ENCODE peak calls at places on chromosomes 2 and 18, in nine cellular contexts. One of them, this sample, is unnamed.

GRCh38 chr2:233142355-233142897 is 82.3 kb downstream of the INPP5D start:
- DNase-seq in fibroblast of the aortic adventitia: no peak
- DNase-seq in endothelial cell of umbilical vein: no peak
- DNase-seq in heart right ventricle: no peak
- DNase-seq in AG10803: no peak
- DNase-seq in cardiac muscle cell: no peak
- DNase-seq in uterus: no peak
- DNase-seq in hepatocyte: no peak
- DNase-seq in fibroblast of pulmonary artery: no peak
- DNase-seq in this sample: peak

GRCh38 chr2:234415706-234416105 is 81.2 kb downstream of the ARL4C start:
- DNase-seq in fibroblast of the aortic adventitia: no peak
- DNase-seq in endothelial cell of umbilical vein: no peak
- DNase-seq in heart right ventricle: no peak
- DNase-seq in AG10803: no peak
- DNase-seq in cardiac muscle cell: no peak
- DNase-seq in uterus: no peak
- DNase-seq in hepatocyte: no peak
- DNase-seq in fibroblast of pulmonary artery: no peak
- DNase-seq in this sample: no peak

GRCh38 chr2:1887915-1888314 is 143.6 kb upstream of the PXDN start:
- DNase-seq in fibroblast of the aortic adventitia: no peak
- DNase-seq in endothelial cell of umbilical vein: no peak
- DNase-seq in heart right ventricle: no peak
- DNase-seq in AG10803: peak
- DNase-seq in cardiac muscle cell: peak
- DNase-seq in uterus: no peak
- DNase-seq in hepatocyte: no peak
- DNase-seq in fibroblast of pulmonary artery: peak
- DNase-seq in this sample: no peak

GRCh38 chr2:199466704-199467461 is 9.1 kb upstream of the SATB2 start:
- DNase-seq in fibroblast of the aortic adventitia: no peak
- DNase-seq in endothelial cell of umbilical vein: no peak
- DNase-seq in heart right ventricle: no peak
- DNase-seq in AG10803: no peak
- DNase-seq in cardiac muscle cell: no peak
- DNase-seq in uterus: no peak
- DNase-seq in hepatocyte: no peak
- DNase-seq in fibroblast of pulmonary artery: no peak
- DNase-seq in this sample: peak

GRCh38 chr2:154614906-154615305 is 83.6 kb upstream of the KCNJ3 start:
- DNase-seq in fibroblast of the aortic adventitia: no peak
- DNase-seq in endothelial cell of umbilical vein: no peak
- DNase-seq in heart right ventricle: no peak
- DNase-seq in AG10803: no peak
- DNase-seq in cardiac muscle cell: no peak
- DNase-seq in uterus: no peak
- DNase-seq in hepatocyte: no peak
- DNase-seq in fibroblast of pulmonary artery: no peak
- DNase-seq in this sample: no peak

GRCh38 chr2:191041418-191042161 is 27.6 kb upstream of the STAT1 start:
- DNase-seq in fibroblast of the aortic adventitia: peak
- DNase-seq in endothelial cell of umbilical vein: no peak
- DNase-seq in heart right ventricle: no peak
- DNase-seq in AG10803: peak
- DNase-seq in cardiac muscle cell: no peak
- DNase-seq in uterus: no peak
- DNase-seq in hepatocyte: peak
- DNase-seq in fibroblast of pulmonary artery: peak
- DNase-seq in this sample: no peak

GRCh38 chr18:63101811-63102210 is 217.8 kb downstream of the BCL2 start:
- DNase-seq in fibroblast of the aortic adventitia: no peak
- DNase-seq in endothelial cell of umbilical vein: no peak
- DNase-seq in heart right ventricle: no peak
- DNase-seq in AG10803: no peak
- DNase-seq in cardiac muscle cell: no peak
- DNase-seq in uterus: no peak
- DNase-seq in hepatocyte: no peak
- DNase-seq in fibroblast of pulmonary artery: no peak
- DNase-seq in this sample: no peak

GRCh38 chr2:202104286-202104870 is 31.3 kb downstream of the KIAA2012 start:
- DNase-seq in fibroblast of the aortic adventitia: peak
- DNase-seq in endothelial cell of umbilical vein: peak
- DNase-seq in heart right ventricle: no peak
- DNase-seq in AG10803: peak
- DNase-seq in cardiac muscle cell: peak
- DNase-seq in uterus: peak
- DNase-seq in hepatocyte: peak
- DNase-seq in fibroblast of pulmonary artery: peak
- DNase-seq in this sample: peak

GRCh38 chr2:85588218-85589044 is 4.2 kb downstream of the VAMP5 start:
- DNase-seq in fibroblast of the aortic adventitia: no peak
- DNase-seq in endothelial cell of umbilical vein: no peak
- DNase-seq in heart right ventricle: no peak
- DNase-seq in AG10803: no peak
- DNase-seq in cardiac muscle cell: no peak
- DNase-seq in uterus: no peak
- DNase-seq in hepatocyte: no peak
- DNase-seq in fibroblast of pulmonary artery: no peak
- DNase-seq in this sample: no peak

GRCh38 chr2:216590780-216591179 is 42.4 kb upstream of the IGFBP2 start:
- DNase-seq in fibroblast of the aortic adventitia: peak
- DNase-seq in endothelial cell of umbilical vein: no peak
- DNase-seq in heart right ventricle: peak
- DNase-seq in AG10803: peak
- DNase-seq in cardiac muscle cell: no peak
- DNase-seq in uterus: peak
- DNase-seq in hepatocyte: no peak
- DNase-seq in fibroblast of pulmonary artery: peak
- DNase-seq in this sample: no peak

GRCh38 chr2:10500601-10501361 is 52.7 kb upstream of the ODC1 start:
- DNase-seq in fibroblast of the aortic adventitia: no peak
- DNase-seq in endothelial cell of umbilical vein: no peak
- DNase-seq in heart right ventricle: no peak
- DNase-seq in AG10803: no peak
- DNase-seq in cardiac muscle cell: no peak
- DNase-seq in uterus: no peak
- DNase-seq in hepatocyte: no peak
- DNase-seq in fibroblast of pulmonary artery: no peak
- DNase-seq in this sample: no peak

GRCh38 chr2:181891258-181891965 is at the start of gene ITPRID2:
- DNase-seq in fibroblast of the aortic adventitia: peak
- DNase-seq in endothelial cell of umbilical vein: peak
- DNase-seq in heart right ventricle: peak
- DNase-seq in AG10803: peak
- DNase-seq in cardiac muscle cell: peak
- DNase-seq in uterus: peak
- DNase-seq in hepatocyte: peak
- DNase-seq in fibroblast of pulmonary artery: peak
- DNase-seq in this sample: peak

GRCh38 chr2:229445501-229446294 is 174.6 kb upstream of the PID1 start:
- DNase-seq in fibroblast of the aortic adventitia: peak
- DNase-seq in endothelial cell of umbilical vein: no peak
- DNase-seq in heart right ventricle: peak
- DNase-seq in AG10803: peak
- DNase-seq in cardiac muscle cell: peak
- DNase-seq in uterus: peak
- DNase-seq in hepatocyte: no peak
- DNase-seq in fibroblast of pulmonary artery: peak
- DNase-seq in this sample: no peak

GRCh38 chr18:9366126-9366714 is 31.6 kb downstream of the TWSG1 start:
- DNase-seq in fibroblast of the aortic adventitia: peak
- DNase-seq in endothelial cell of umbilical vein: peak
- DNase-seq in heart right ventricle: peak
- DNase-seq in AG10803: peak
- DNase-seq in cardiac muscle cell: peak
- DNase-seq in uterus: no peak
- DNase-seq in hepatocyte: peak
- DNase-seq in fibroblast of pulmonary artery: peak
- DNase-seq in this sample: no peak
- TF ChIP-seq CTCF in fibroblast of the aortic adventitia: peak
- TF ChIP-seq CTCF in endothelial cell of umbilical vein: peak
- TF ChIP-seq CTCF in heart right ventricle: peak
- TF ChIP-seq CTCF in AG10803: peak
- TF ChIP-seq CTCF in cardiac muscle cell: peak
- TF ChIP-seq CTCF in uterus: no peak
- TF ChIP-seq CTCF in hepatocyte: peak
- TF ChIP-seq CTCF in fibroblast of pulmonary artery: peak
- TF ChIP-seq CTCF in this sample: no peak

GRCh38 chr18:14074187-14074586 is 58.0 kb downstream of the ZNF519 start:
- DNase-seq in fibroblast of the aortic adventitia: no peak
- DNase-seq in endothelial cell of umbilical vein: no peak
- DNase-seq in heart right ventricle: no peak
- DNase-seq in AG10803: no peak
- DNase-seq in cardiac muscle cell: no peak
- DNase-seq in uterus: no peak
- DNase-seq in hepatocyte: no peak
- DNase-seq in fibroblast of pulmonary artery: no peak
- DNase-seq in this sample: no peak
- TF ChIP-seq CTCF in fibroblast of the aortic adventitia: peak
- TF ChIP-seq CTCF in endothelial cell of umbilical vein: no peak
- TF ChIP-seq CTCF in heart right ventricle: no peak
- TF ChIP-seq CTCF in AG10803: peak
- TF ChIP-seq CTCF in cardiac muscle cell: no peak
- TF ChIP-seq CTCF in uterus: no peak
- TF ChIP-seq CTCF in hepatocyte: peak
- TF ChIP-seq CTCF in fibroblast of pulmonary artery: no peak
- TF ChIP-seq CTCF in this sample: no peak

GRCh38 chr2:96552284-96553175 is 16.0 kb downstream of the ARID5A start:
- DNase-seq in fibroblast of the aortic adventitia: no peak
- DNase-seq in endothelial cell of umbilical vein: no peak
- DNase-seq in heart right ventricle: no peak
- DNase-seq in AG10803: no peak
- DNase-seq in cardiac muscle cell: no peak
- DNase-seq in uterus: no peak
- DNase-seq in hepatocyte: no peak
- DNase-seq in fibroblast of pulmonary artery: no peak
- DNase-seq in this sample: peak
- TF ChIP-seq CTCF in fibroblast of the aortic adventitia: no peak
- TF ChIP-seq CTCF in endothelial cell of umbilical vein: no peak
- TF ChIP-seq CTCF in heart right ventricle: no peak
- TF ChIP-seq CTCF in AG10803: no peak
- TF ChIP-seq CTCF in cardiac muscle cell: no peak
- TF ChIP-seq CTCF in uterus: no peak
- TF ChIP-seq CTCF in hepatocyte: no peak
- TF ChIP-seq CTCF in fibroblast of pulmonary artery: no peak
- TF ChIP-seq CTCF in this sample: no peak

DNA sequence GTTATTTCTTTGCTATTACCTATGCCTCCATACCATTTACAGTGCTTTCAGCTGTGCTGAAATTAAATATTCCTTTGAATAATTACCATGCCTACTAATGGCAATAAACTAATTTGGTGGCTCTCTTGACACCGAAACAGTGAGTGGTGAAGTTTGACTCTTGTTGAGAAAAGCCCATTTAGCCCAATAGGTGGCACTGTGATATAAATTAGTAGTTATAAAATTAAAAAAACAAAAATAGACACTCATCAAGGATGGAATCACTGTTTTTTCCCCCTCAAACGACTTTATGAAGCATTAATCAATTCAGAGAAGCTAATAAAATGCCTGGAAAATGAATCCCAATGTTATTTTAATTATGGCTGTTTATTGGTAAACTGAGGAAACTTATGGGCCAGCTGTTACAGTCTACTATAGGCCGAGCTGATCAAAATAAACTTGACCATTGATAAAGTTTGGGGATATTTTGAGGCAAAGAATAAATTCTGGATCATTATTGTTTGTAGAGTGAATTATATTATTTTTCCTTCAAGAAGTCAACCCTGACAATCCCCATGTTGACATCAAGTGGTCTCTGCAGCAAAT is 339.6 kb downstream of the TRIB2 start:
- DNase-seq in fibroblast of the aortic adventitia: peak
- DNase-seq in endothelial cell of umbilical vein: peak
- DNase-seq in heart right ventricle: no peak
- DNase-seq in AG10803: peak
- DNase-seq in cardiac muscle cell: peak
- DNase-seq in uterus: no peak
- DNase-seq in hepatocyte: peak
- DNase-seq in fibroblast of pulmonary artery: peak
- DNase-seq in this sample: no peak
- TF ChIP-seq CTCF in fibroblast of the aortic adventitia: peak
- TF ChIP-seq CTCF in endothelial cell of umbilical vein: peak
- TF ChIP-seq CTCF in heart right ventricle: peak
- TF ChIP-seq CTCF in AG10803: peak
- TF ChIP-seq CTCF in cardiac muscle cell: peak
- TF ChIP-seq CTCF in uterus: no peak
- TF ChIP-seq CTCF in hepatocyte: peak
- TF ChIP-seq CTCF in fibroblast of pulmonary artery: peak
- TF ChIP-seq CTCF in this sample: peak

GRCh38 chr2:174138161-174138560 is 110.2 kb downstream of the OLA1 start:
- DNase-seq in fibroblast of the aortic adventitia: no peak
- DNase-seq in endothelial cell of umbilical vein: peak
- DNase-seq in heart right ventricle: no peak
- DNase-seq in AG10803: no peak
- DNase-seq in cardiac muscle cell: no peak
- DNase-seq in uterus: no peak
- DNase-seq in hepatocyte: no peak
- DNase-seq in fibroblast of pulmonary artery: peak
- DNase-seq in this sample: no peak
- TF ChIP-seq CTCF in fibroblast of the aortic adventitia: peak
- TF ChIP-seq CTCF in endothelial cell of umbilical vein: peak
- TF ChIP-seq CTCF in heart right ventricle: no peak
- TF ChIP-seq CTCF in AG10803: no peak
- TF ChIP-seq CTCF in cardiac muscle cell: peak
- TF ChIP-seq CTCF in uterus: no peak
- TF ChIP-seq CTCF in hepatocyte: peak
- TF ChIP-seq CTCF in fibroblast of pulmonary artery: peak
- TF ChIP-seq CTCF in this sample: no peak